ENCODE peak calls at places on chromosomes 11 and 22, in five cellular contexts. One of them, this sample, is unnamed.

GRCh38 chr11:86627776-86628455 is 44.5 kb downstream of the ME3 start:
- DNase-seq in kidney epithelial cell: no peak
- DNase-seq in HS-27A: no peak
- DNase-seq in EL: no peak
- DNase-seq in kidney tubule cell: no peak
- DNase-seq in this sample: no peak

GRCh38 chr11:128472128-128473110 is 114.9 kb downstream of the ETS1 start:
- DNase-seq in kidney epithelial cell: no peak
- DNase-seq in HS-27A: no peak
- DNase-seq in EL: peak; percentile 73
- DNase-seq in kidney tubule cell: peak; percentile 54
- DNase-seq in this sample: no peak

GRCh38 chr11:12053606-12054361 is 45.4 kb upstream of the DKK3 start:
- DNase-seq in kidney epithelial cell: no peak
- DNase-seq in HS-27A: no peak
- DNase-seq in EL: no peak
- DNase-seq in kidney tubule cell: no peak
- DNase-seq in this sample: no peak

GRCh38 chr11:122748968-122749687 is 89.2 kb upstream of the CRTAM start:
- DNase-seq in kidney epithelial cell: no peak
- DNase-seq in HS-27A: no peak
- DNase-seq in EL: peak; percentile 95
- DNase-seq in kidney tubule cell: peak; percentile 81
- DNase-seq in this sample: peak; percentile 51

GRCh38 chr11:47410404-47411264 is 2.2 kb downstream of the SLC39A13 start:
- DNase-seq in kidney epithelial cell: no peak
- DNase-seq in HS-27A: no peak
- DNase-seq in EL: no peak
- DNase-seq in kidney tubule cell: no peak
- DNase-seq in this sample: no peak

GRCh38 chr11:34255101-34255500 is 102.7 kb downstream of the ABTB2 start:
- DNase-seq in kidney epithelial cell: no peak
- DNase-seq in HS-27A: no peak
- DNase-seq in EL: no peak
- DNase-seq in kidney tubule cell: no peak
- DNase-seq in this sample: no peak

GRCh38 chr11:723120-723883 is 17.3 kb downstream of the EPS8L2 start:
- DNase-seq in kidney epithelial cell: no peak
- DNase-seq in HS-27A: no peak
- DNase-seq in EL: peak; percentile 53
- DNase-seq in kidney tubule cell: peak; percentile 64
- DNase-seq in this sample: no peak

GRCh38 chr22:36929621-36930020 is 16.2 kb downstream of the CSF2RB start:
- DNase-seq in kidney epithelial cell: no peak
- DNase-seq in HS-27A: no peak
- DNase-seq in EL: no peak
- DNase-seq in kidney tubule cell: no peak
- DNase-seq in this sample: no peak

GRCh38 chr22:48492371-48493320 is 1335.0 kb downstream of the BRD1 start:
- DNase-seq in kidney epithelial cell: peak; percentile 10
- DNase-seq in HS-27A: peak; percentile 0
- DNase-seq in EL: peak; percentile 63
- DNase-seq in kidney tubule cell: peak; percentile 70
- DNase-seq in this sample: peak; percentile 76

GRCh38 chr11:1030086-1030485 is 6.4 kb downstream of the MUC6 start:
- DNase-seq in kidney epithelial cell: no peak
- DNase-seq in HS-27A: no peak
- DNase-seq in EL: no peak
- DNase-seq in kidney tubule cell: no peak
- DNase-seq in this sample: no peak

GRCh38 chr11:65112551-65113360 is 1.1 kb downstream of the TM7SF2 start:
- DNase-seq in kidney epithelial cell: no peak
- DNase-seq in HS-27A: no peak
- DNase-seq in EL: peak; percentile 42
- DNase-seq in kidney tubule cell: peak; percentile 62
- DNase-seq in this sample: peak; percentile 65

GRCh38 chr11:65288706-65289536 is 25.7 kb upstream of the CDC42EP2 start:
- DNase-seq in kidney epithelial cell: no peak
- DNase-seq in HS-27A: no peak
- DNase-seq in EL: peak; percentile 49
- DNase-seq in kidney tubule cell: no peak
- DNase-seq in this sample: no peak

GRCh38 chr11:74754507-74755255 is 6.0 kb downstream of the RNF169 start:
- DNase-seq in kidney epithelial cell: peak; percentile 61
- DNase-seq in HS-27A: peak; percentile 80
- DNase-seq in EL: peak; percentile 91
- DNase-seq in kidney tubule cell: peak; percentile 92
- DNase-seq in this sample: peak; percentile 75

GRCh38 chr11:19895776-19896175 is 183.1 kb downstream of the NAV2 start:
- DNase-seq in kidney epithelial cell: no peak
- DNase-seq in HS-27A: no peak
- DNase-seq in EL: no peak
- DNase-seq in kidney tubule cell: peak; percentile 70
- DNase-seq in this sample: no peak

GRCh38 chr11:64609436-64610047 is 18.5 kb downstream of the SLC22A12 start:
- DNase-seq in kidney epithelial cell: no peak
- DNase-seq in HS-27A: no peak
- DNase-seq in EL: no peak
- DNase-seq in kidney tubule cell: no peak
- DNase-seq in this sample: no peak

GRCh38 chr11:66720223-66720898 is 8.7 kb downstream of the SPTBN2 start:
- DNase-seq in kidney epithelial cell: peak; percentile 86
- DNase-seq in HS-27A: peak; percentile 57
- DNase-seq in EL: peak; percentile 70
- DNase-seq in kidney tubule cell: peak; percentile 93
- DNase-seq in this sample: peak; percentile 91

GRCh38 chr11:45577755-45578154 is 87.7 kb downstream of the CHST1 start:
- DNase-seq in kidney epithelial cell: no peak
- DNase-seq in HS-27A: no peak
- DNase-seq in EL: no peak
- DNase-seq in kidney tubule cell: no peak
- DNase-seq in this sample: no peak

GRCh38 chr11:57150454-57150917 is 31.3 kb upstream of the LRRC55 start:
- DNase-seq in kidney epithelial cell: no peak
- DNase-seq in HS-27A: no peak
- DNase-seq in EL: peak; percentile 2
- DNase-seq in kidney tubule cell: no peak
- DNase-seq in this sample: no peak

GRCh38 chr11:16542353-16542752 is 186.0 kb upstream of the SOX6 start:
- DNase-seq in kidney epithelial cell: no peak
- DNase-seq in HS-27A: no peak
- DNase-seq in EL: no peak
- DNase-seq in kidney tubule cell: no peak
- DNase-seq in this sample: no peak

GRCh38 chr11:25065711-25066110 is 568.9 kb downstream of the LUZP2 start:
- DNase-seq in kidney epithelial cell: peak; percentile 44
- DNase-seq in HS-27A: peak; percentile 31
- DNase-seq in EL: no peak
- DNase-seq in kidney tubule cell: peak; percentile 86
- DNase-seq in this sample: no peak

GRCh38 chr11:68367252-68367651 is 54.9 kb downstream of the LRP5 start:
- DNase-seq in kidney epithelial cell: no peak
- DNase-seq in HS-27A: no peak
- DNase-seq in EL: no peak
- DNase-seq in kidney tubule cell: no peak
- DNase-seq in this sample: no peak

GRCh38 chr11:118065375-118065774 is 11.5 kb upstream of the TMPRSS4 start:
- DNase-seq in kidney epithelial cell: no peak
- DNase-seq in HS-27A: no peak
- DNase-seq in EL: no peak
- DNase-seq in kidney tubule cell: no peak
- DNase-seq in this sample: no peak

GRCh38 chr22:23501244-23501643 is 78.8 kb downstream of the IGLL1 start:
- DNase-seq in kidney epithelial cell: no peak
- DNase-seq in HS-27A: no peak
- DNase-seq in EL: no peak
- DNase-seq in kidney tubule cell: no peak
- DNase-seq in this sample: no peak

GRCh38 chr11:8775341-8776133 is 92.9 kb downstream of the RPL27A start:
- DNase-seq in kidney epithelial cell: no peak
- DNase-seq in HS-27A: no peak
- DNase-seq in EL: peak; percentile 36
- DNase-seq in kidney tubule cell: peak; percentile 69
- DNase-seq in this sample: no peak

GRCh38 chr11:24588075-24588474 is 91.2 kb downstream of the LUZP2 start:
- DNase-seq in kidney epithelial cell: peak; percentile 38
- DNase-seq in HS-27A: peak; percentile 61
- DNase-seq in EL: peak; percentile 59
- DNase-seq in kidney tubule cell: peak; percentile 81
- DNase-seq in this sample: no peak

GRCh38 chr22:50245214-50246072 is 620 bp upstream of the TUBGCP6 start:
- DNase-seq in kidney epithelial cell: no peak
- DNase-seq in HS-27A: no peak
- DNase-seq in EL: no peak
- DNase-seq in kidney tubule cell: no peak
- DNase-seq in this sample: no peak

GRCh38 chr11:129248618-129249017 is 56.5 kb upstream of the ARHGAP32 start:
- DNase-seq in kidney epithelial cell: no peak
- DNase-seq in HS-27A: no peak
- DNase-seq in EL: peak; percentile 73
- DNase-seq in kidney tubule cell: peak; percentile 36
- DNase-seq in this sample: no peak

GRCh38 chr11:110433393-110434333 is 3.9 kb downstream of the FDX1 start:
- DNase-seq in kidney epithelial cell: no peak
- DNase-seq in HS-27A: no peak
- DNase-seq in EL: peak; percentile 30
- DNase-seq in kidney tubule cell: peak; percentile 54
- DNase-seq in this sample: no peak

GRCh38 chr11:19714387-19715363 is 2.0 kb downstream of the NAV2 start:
- DNase-seq in kidney epithelial cell: no peak
- DNase-seq in HS-27A: peak; percentile 63
- DNase-seq in EL: peak; percentile 89
- DNase-seq in kidney tubule cell: peak; percentile 98
- DNase-seq in this sample: peak; percentile 50

GRCh38 chr11:19232910-19233503 is 7.7 kb downstream of the E2F8 start:
- DNase-seq in kidney epithelial cell: peak; percentile 72
- DNase-seq in HS-27A: peak; percentile 56
- DNase-seq in EL: peak; percentile 84
- DNase-seq in kidney tubule cell: peak; percentile 88
- DNase-seq in this sample: peak; percentile 14

GRCh38 chr11:9858218-9858617 is 194.3 kb downstream of the SWAP70 start:
- DNase-seq in kidney epithelial cell: no peak
- DNase-seq in HS-27A: no peak
- DNase-seq in EL: no peak
- DNase-seq in kidney tubule cell: no peak
- DNase-seq in this sample: no peak

GRCh38 chr22:24069721-24070120 is 58.6 kb downstream of the CABIN1 start:
- DNase-seq in kidney epithelial cell: no peak
- DNase-seq in HS-27A: no peak
- DNase-seq in EL: no peak
- DNase-seq in kidney tubule cell: no peak
- DNase-seq in this sample: no peak

GRCh38 chr11:1693327-1694063 is 3.5 kb upstream of the KRTAP5-6 start:
- DNase-seq in kidney epithelial cell: no peak
- DNase-seq in HS-27A: peak; percentile 26
- DNase-seq in EL: peak; percentile 60
- DNase-seq in kidney tubule cell: peak; percentile 75
- DNase-seq in this sample: peak; percentile 57

GRCh38 chr11:123020968-123021367 is 39.3 kb upstream of the BSX start:
- DNase-seq in kidney epithelial cell: no peak
- DNase-seq in HS-27A: no peak
- DNase-seq in EL: peak; percentile 57
- DNase-seq in kidney tubule cell: peak; percentile 59
- DNase-seq in this sample: no peak

GRCh38 chr22:23079814-23080521 is 9.6 kb downstream of the GNAZ start:
- DNase-seq in kidney epithelial cell: no peak
- DNase-seq in HS-27A: no peak
- DNase-seq in EL: no peak
- DNase-seq in kidney tubule cell: no peak
- DNase-seq in this sample: no peak

GRCh38 chr11:2789331-2789730 is 89.5 kb upstream of the KCNQ1OT1 start:
- DNase-seq in kidney epithelial cell: no peak
- DNase-seq in HS-27A: no peak
- DNase-seq in EL: no peak
- DNase-seq in kidney tubule cell: no peak
- DNase-seq in this sample: no peak

GRCh38 chr11:71188886-71189767 is 63.2 kb downstream of the SHANK2 start:
- DNase-seq in kidney epithelial cell: no peak
- DNase-seq in HS-27A: no peak
- DNase-seq in EL: no peak
- DNase-seq in kidney tubule cell: no peak
- DNase-seq in this sample: no peak